ENCODE peak calls at places on chromosomes 6 and 20, in nine cellular contexts. G is fibroblast of lung, I is GM12865, P is brain microvascular endothelial cell, B is head of caudate nucleus, C is Right ventricle myocardium superior, T is upper lobe of right lung, O is NB4, Q is GM18507. U is an unnamed sample.
A peak's percentile ranks its signal among the peaks of the same experiment; 100 is the strongest.

GRCh38 chr20:20207872-20208271 is 155.5 kb downstream of the CFAP61 start:
- DNase-seq in Q (peak; percentile 44), T (no peak), I (peak; percentile 86), G (no peak), B (no peak), C (no peak), P (no peak), O (no peak), U (no peak)

GRCh38 chr6:6749791-6750434 is 161.4 kb downstream of the LY86 start:
- DNase-seq in I (no peak), C (peak; percentile 64), B (peak; percentile 32), G (peak; percentile 90), O (peak; percentile 97), Q (no peak), T (peak; percentile 73), P (peak; percentile 86), U (peak; percentile 65)

GRCh38 chr6:112501705-112502104 is 154.6 kb downstream of the RFPL4B start:
- DNase-seq in B (peak; percentile 62), G (peak; percentile 69), C (peak; percentile 37), O (peak; percentile 12), T (no peak), Q (no peak), I (no peak), P (peak; percentile 71), U (peak; percentile 37)

GRCh38 chr20:4875578-4876067 is 125.7 kb downstream of the SLC23A2 start:
- DNase-seq in C (no peak), O (no peak), B (no peak), I (peak; percentile 79), G (no peak), Q (no peak), P (no peak), T (no peak), U (no peak)

GRCh38 chr6:168825226-168826077 is 384.5 kb downstream of the SMOC2 start:
- DNase-seq in I (no peak), Q (no peak), B (no peak), P (no peak), O (no peak), T (no peak), G (no peak), C (no peak), U (no peak)

GRCh38 chr6:126716826-126717514 is 377.1 kb downstream of the CENPW start:
- DNase-seq in O (no peak), G (peak; percentile 8), P (no peak), T (no peak), I (no peak), B (no peak), Q (no peak), C (no peak), U (no peak)

GRCh38 chr6:91634791-91635190 is 1047.9 kb upstream of the MAP3K7 start:
- DNase-seq in C (no peak), I (no peak), B (no peak), T (no peak), O (no peak), Q (no peak), P (no peak), G (peak; percentile 20), U (no peak)

GRCh38 chr20:36833275-36834020 is 42.5 kb upstream of the TLDC2 start:
- DNase-seq in Q (no peak), C (peak; percentile 46), I (no peak), O (no peak), P (no peak), T (no peak), B (no peak), G (no peak), U (no peak)

GRCh38 chr20:60253471-60253870 is 295.2 kb downstream of the CDH26 start:
- DNase-seq in C (no peak), G (no peak), O (no peak), P (no peak), T (no peak), B (no peak), I (no peak), Q (no peak), U (no peak)

GRCh38 chr6:170258395-170258794 is 32.5 kb downstream of the DLL1 start:
- DNase-seq in C (no peak), Q (no peak), O (no peak), P (no peak), T (no peak), B (no peak), I (no peak), G (no peak), U (no peak)

U was measured in adipocyte.